ENCODE peak calls at places on chromosomes 13 and 19, in eight cellular contexts. One of them, this sample, is unnamed.

GRCh38 chr13:103539265-103539664 is 473.0 kb upstream of the SLC10A2 start:
- DNase-seq in T-helper 1 cell: no peak
- DNase-seq in A549: no peak
- DNase-seq in HFF-Myc: no peak
- DNase-seq in bronchial epithelial cell: no peak
- DNase-seq in HFFc6: no peak
- DNase-seq in amniotic stem cell: no peak
- DNase-seq in stimulated activated CD4-positive, alpha-beta T cell treated with anti-CD3 and anti-CD28 coated beads, Interleukin-15, amount 100 ng/mL, for 24 hours: no peak
- DNase-seq in this sample: no peak

GRCh38 chr19:57192064-57192395 is 730 bp downstream of the ZNF264 start:
- DNase-seq in amniotic stem cell: no peak
- DNase-seq in HFF-Myc: no peak
- DNase-seq in stimulated activated CD4-positive, alpha-beta T cell treated with anti-CD3 and anti-CD28 coated beads, Interleukin-15, amount 100 ng/mL, for 24 hours: no peak
- DNase-seq in HFFc6: no peak
- DNase-seq in A549: peak; percentile 40
- DNase-seq in T-helper 1 cell: no peak
- DNase-seq in bronchial epithelial cell: no peak
- DNase-seq in this sample: no peak

GRCh38 chr19:49475995-49476880 is 2.2 kb downstream of the FLT3LG start:
- DNase-seq in HFF-Myc: no peak
- DNase-seq in A549: peak; percentile 80
- DNase-seq in HFFc6: no peak
- DNase-seq in T-helper 1 cell: peak; percentile 57
- DNase-seq in amniotic stem cell: no peak
- DNase-seq in stimulated activated CD4-positive, alpha-beta T cell treated with anti-CD3 and anti-CD28 coated beads, Interleukin-15, amount 100 ng/mL, for 24 hours: peak; percentile 90
- DNase-seq in bronchial epithelial cell: no peak
- DNase-seq in this sample: no peak

GRCh38 chr19:46863818-46864629 is 3.2 kb downstream of the ARHGAP35 start:
- DNase-seq in bronchial epithelial cell: peak; percentile 46
- DNase-seq in HFFc6: peak; percentile 55
- DNase-seq in amniotic stem cell: no peak
- DNase-seq in stimulated activated CD4-positive, alpha-beta T cell treated with anti-CD3 and anti-CD28 coated beads, Interleukin-15, amount 100 ng/mL, for 24 hours: no peak
- DNase-seq in T-helper 1 cell: no peak
- DNase-seq in A549: no peak
- DNase-seq in HFF-Myc: peak; percentile 38
- DNase-seq in this sample: no peak

GRCh38 chr19:17560205-17560595 is 4.8 kb downstream of the COLGALT1 start:
- DNase-seq in HFF-Myc: no peak
- DNase-seq in HFFc6: peak; percentile 12
- DNase-seq in A549: peak; percentile 76
- DNase-seq in bronchial epithelial cell: peak; percentile 78
- DNase-seq in stimulated activated CD4-positive, alpha-beta T cell treated with anti-CD3 and anti-CD28 coated beads, Interleukin-15, amount 100 ng/mL, for 24 hours: no peak
- DNase-seq in T-helper 1 cell: no peak
- DNase-seq in amniotic stem cell: no peak
- DNase-seq in this sample: no peak

GRCh38 chr13:105991622-105992254 is 543.7 kb downstream of the EFNB2 start:
- DNase-seq in A549: peak; percentile 30
- DNase-seq in HFFc6: peak; percentile 41
- DNase-seq in stimulated activated CD4-positive, alpha-beta T cell treated with anti-CD3 and anti-CD28 coated beads, Interleukin-15, amount 100 ng/mL, for 24 hours: no peak
- DNase-seq in amniotic stem cell: no peak
- DNase-seq in HFF-Myc: no peak
- DNase-seq in bronchial epithelial cell: peak; percentile 100
- DNase-seq in T-helper 1 cell: no peak
- DNase-seq in this sample: no peak

GRCh38 chr19:35943542-35944301 is 7.5 kb downstream of the LRFN3 start:
- DNase-seq in HFFc6: no peak
- DNase-seq in bronchial epithelial cell: no peak
- DNase-seq in amniotic stem cell: no peak
- DNase-seq in HFF-Myc: no peak
- DNase-seq in stimulated activated CD4-positive, alpha-beta T cell treated with anti-CD3 and anti-CD28 coated beads, Interleukin-15, amount 100 ng/mL, for 24 hours: no peak
- DNase-seq in T-helper 1 cell: no peak
- DNase-seq in A549: no peak
- DNase-seq in this sample: no peak

GRCh38 chr19:56272448-56272847 is at the start of gene EDDM13:
- DNase-seq in stimulated activated CD4-positive, alpha-beta T cell treated with anti-CD3 and anti-CD28 coated beads, Interleukin-15, amount 100 ng/mL, for 24 hours: no peak
- DNase-seq in amniotic stem cell: no peak
- DNase-seq in A549: no peak
- DNase-seq in T-helper 1 cell: no peak
- DNase-seq in HFFc6: no peak
- DNase-seq in HFF-Myc: no peak
- DNase-seq in bronchial epithelial cell: no peak
- DNase-seq in this sample: no peak

GRCh38 chr13:47545630-47546029 is 455.4 kb downstream of the SUCLA2 start:
- DNase-seq in A549: no peak
- DNase-seq in amniotic stem cell: no peak
- DNase-seq in bronchial epithelial cell: no peak
- DNase-seq in HFFc6: peak; percentile 1
- DNase-seq in HFF-Myc: no peak
- DNase-seq in stimulated activated CD4-positive, alpha-beta T cell treated with anti-CD3 and anti-CD28 coated beads, Interleukin-15, amount 100 ng/mL, for 24 hours: no peak
- DNase-seq in T-helper 1 cell: no peak
- DNase-seq in this sample: no peak

GRCh38 chr13:109790951-109791605 is 4.7 kb upstream of the IRS2 start:
- DNase-seq in bronchial epithelial cell: peak; percentile 48
- DNase-seq in amniotic stem cell: peak; percentile 39
- DNase-seq in A549: peak; percentile 69
- DNase-seq in stimulated activated CD4-positive, alpha-beta T cell treated with anti-CD3 and anti-CD28 coated beads, Interleukin-15, amount 100 ng/mL, for 24 hours: no peak
- DNase-seq in HFF-Myc: no peak
- DNase-seq in HFFc6: no peak
- DNase-seq in T-helper 1 cell: no peak
- DNase-seq in this sample: no peak

GRCh38 chr19:799076-799881 is 2.0 kb downstream of the PTBP1 start:
- DNase-seq in HFFc6: peak; percentile 41
- DNase-seq in amniotic stem cell: no peak
- DNase-seq in A549: no peak
- DNase-seq in HFF-Myc: no peak
- DNase-seq in bronchial epithelial cell: peak; percentile 23
- DNase-seq in T-helper 1 cell: no peak
- DNase-seq in stimulated activated CD4-positive, alpha-beta T cell treated with anti-CD3 and anti-CD28 coated beads, Interleukin-15, amount 100 ng/mL, for 24 hours: no peak
- DNase-seq in this sample: no peak

GRCh38 chr19:15288146-15288963 is 44.0 kb downstream of the BRD4 start:
- DNase-seq in amniotic stem cell: no peak
- DNase-seq in HFF-Myc: peak; percentile 31
- DNase-seq in bronchial epithelial cell: no peak
- DNase-seq in HFFc6: peak; percentile 26
- DNase-seq in stimulated activated CD4-positive, alpha-beta T cell treated with anti-CD3 and anti-CD28 coated beads, Interleukin-15, amount 100 ng/mL, for 24 hours: no peak
- DNase-seq in A549: no peak
- DNase-seq in T-helper 1 cell: no peak
- DNase-seq in this sample: no peak

This sample was measured in stimulated activated CD8-positive, alpha-beta memory T cell treated with anti-CD3 and anti-CD28 coated beads, Interleukin-7, amount 100 ng/mL, for 24 hours.